ENCODE peak calls at places on chromosomes 6 and 20, in six cellular contexts. R is SW 1271; W is NCI-H1417; I is adipocyte; O is stimulated activated CD4-positive, alpha-beta T cell treated with anti-CD3 and anti-CD28 coated beads, Interleukin-1b, Interleukin-23, amount 100 ng/mL, for 24 hours; Y is AG08396. H is an unnamed sample.
A peak's percentile ranks its signal among the peaks of the same experiment; 100 is the strongest.

GRCh38 chr20:4794846-4795245 is 73.1 kb downstream of the PRND start:
- DNase-seq in R (no peak), W (no peak), I (peak; percentile 35), O (no peak), Y (no peak), H (no peak)

GRCh38 chr6:42294759-42295158 is 77.1 kb upstream of the MRPS10 start:
- DNase-seq in R (peak; percentile 52), W (no peak), I (no peak), O (no peak), Y (peak; percentile 49), H (peak; percentile 94)

GRCh38 chr6:56513631-56514030 is 129.1 kb downstream of the DST start:
- DNase-seq in R (no peak), W (no peak), I (no peak), O (no peak), Y (no peak), H (no peak)

GRCh38 chr6:22327881-22328280 is 31.0 kb upstream of the PRL start:
- DNase-seq in R (no peak), W (no peak), I (peak; percentile 54), O (no peak), Y (no peak), H (no peak)

GRCh38 chr20:22836877-22837276 is 198.2 kb upstream of the SSTR4 start:
- DNase-seq in R (no peak), W (no peak), I (peak; percentile 47), O (no peak), Y (no peak), H (no peak)

GRCh38 chr20:5864873-5865582 is 85.3 kb downstream of the TRMT6 start:
- DNase-seq in R (peak; percentile 37), W (no peak), I (no peak), O (no peak), Y (peak; percentile 20), H (no peak)

GRCh38 chr6:34468378-34468892 is 2.6 kb downstream of the PACSIN1 start:
- DNase-seq in R (no peak), W (no peak), I (no peak), O (no peak), Y (no peak), H (no peak)

GRCh38 chr6:168452685-168453377 is 11.8 kb downstream of the SMOC2 start:
- DNase-seq in R (no peak), W (no peak), I (no peak), O (no peak), Y (no peak), H (no peak)

GRCh38 chr6:116763048-116763447 is 2.5 kb downstream of the FAM162B start:
- DNase-seq in R (no peak), W (no peak), I (no peak), O (no peak), Y (no peak), H (no peak)